ENCODE peak calls at places on chromosomes 16 and 17, in nine cellular contexts. One of them, this sample, is unnamed.

GRCh38 chr17:50165867-50166517 is at the start of gene SGCA:
- DNase-seq in NCI-H2081: no peak
- DNase-seq in stimulated activated CD8-positive, alpha-beta memory T cell treated with anti-CD3 and anti-CD28 coated beads, Interleukin-4, amount 100 ng/mL, for 1 hour: no peak
- DNase-seq in AG09319: no peak
- DNase-seq in EH: peak; percentile 33
- DNase-seq in RWPE1: no peak
- DNase-seq in MV-4-11: no peak
- DNase-seq in H7: no peak
- DNase-seq in HT1080: no peak
- DNase-seq in this sample: no peak

GRCh38 chr16:72278301-72278700 is 106.3 kb upstream of the PMFBP1 start:
- DNase-seq in NCI-H2081: no peak
- DNase-seq in stimulated activated CD8-positive, alpha-beta memory T cell treated with anti-CD3 and anti-CD28 coated beads, Interleukin-4, amount 100 ng/mL, for 1 hour: no peak
- DNase-seq in AG09319: no peak
- DNase-seq in EH: no peak
- DNase-seq in RWPE1: no peak
- DNase-seq in MV-4-11: no peak
- DNase-seq in H7: no peak
- DNase-seq in HT1080: no peak
- DNase-seq in this sample: no peak

GRCh38 chr17:49371178-49371834 is 9.3 kb upstream of the ZNF652 start:
- DNase-seq in NCI-H2081: no peak
- DNase-seq in stimulated activated CD8-positive, alpha-beta memory T cell treated with anti-CD3 and anti-CD28 coated beads, Interleukin-4, amount 100 ng/mL, for 1 hour: no peak
- DNase-seq in AG09319: no peak
- DNase-seq in EH: no peak
- DNase-seq in RWPE1: no peak
- DNase-seq in MV-4-11: no peak
- DNase-seq in H7: peak; percentile 87
- DNase-seq in HT1080: no peak
- DNase-seq in this sample: no peak

GRCh38 chr17:30961213-30962188 is 9.3 kb upstream of the RNF135 start:
- DNase-seq in NCI-H2081: no peak
- DNase-seq in stimulated activated CD8-positive, alpha-beta memory T cell treated with anti-CD3 and anti-CD28 coated beads, Interleukin-4, amount 100 ng/mL, for 1 hour: no peak
- DNase-seq in AG09319: no peak
- DNase-seq in EH: peak; percentile 57
- DNase-seq in RWPE1: no peak
- DNase-seq in MV-4-11: no peak
- DNase-seq in H7: peak; percentile 47
- DNase-seq in HT1080: peak; percentile 10
- DNase-seq in this sample: no peak

GRCh38 chr16:11354733-11355574 is 9.7 kb downstream of the RMI2 start:
- DNase-seq in NCI-H2081: no peak
- DNase-seq in stimulated activated CD8-positive, alpha-beta memory T cell treated with anti-CD3 and anti-CD28 coated beads, Interleukin-4, amount 100 ng/mL, for 1 hour: peak; percentile 46
- DNase-seq in AG09319: no peak
- DNase-seq in EH: peak; percentile 26
- DNase-seq in RWPE1: no peak
- DNase-seq in MV-4-11: peak; percentile 98
- DNase-seq in H7: no peak
- DNase-seq in HT1080: no peak
- DNase-seq in this sample: no peak

GRCh38 chr16:9428355-9429005 is 337.0 kb downstream of the HAPSTR1 start:
- DNase-seq in NCI-H2081: no peak
- DNase-seq in stimulated activated CD8-positive, alpha-beta memory T cell treated with anti-CD3 and anti-CD28 coated beads, Interleukin-4, amount 100 ng/mL, for 1 hour: no peak
- DNase-seq in AG09319: no peak
- DNase-seq in EH: no peak
- DNase-seq in RWPE1: no peak
- DNase-seq in MV-4-11: no peak
- DNase-seq in H7: peak; percentile 31
- DNase-seq in HT1080: no peak
- DNase-seq in this sample: no peak

GRCh38 chr17:8147141-8147804 is 4.9 kb downstream of the PER1 start:
- DNase-seq in NCI-H2081: no peak
- DNase-seq in stimulated activated CD8-positive, alpha-beta memory T cell treated with anti-CD3 and anti-CD28 coated beads, Interleukin-4, amount 100 ng/mL, for 1 hour: no peak
- DNase-seq in AG09319: no peak
- DNase-seq in EH: no peak
- DNase-seq in RWPE1: no peak
- DNase-seq in MV-4-11: no peak
- DNase-seq in H7: peak; percentile 29
- DNase-seq in HT1080: no peak
- DNase-seq in this sample: no peak

GRCh38 chr17:59355030-59355694 is 23.7 kb downstream of the YPEL2 start:
- DNase-seq in NCI-H2081: no peak
- DNase-seq in stimulated activated CD8-positive, alpha-beta memory T cell treated with anti-CD3 and anti-CD28 coated beads, Interleukin-4, amount 100 ng/mL, for 1 hour: no peak
- DNase-seq in AG09319: no peak
- DNase-seq in EH: no peak
- DNase-seq in RWPE1: no peak
- DNase-seq in MV-4-11: no peak
- DNase-seq in H7: no peak
- DNase-seq in HT1080: no peak
- DNase-seq in this sample: no peak

GRCh38 chr17:82118815-82119380 is 20.9 kb upstream of the FASN start:
- DNase-seq in NCI-H2081: no peak
- DNase-seq in stimulated activated CD8-positive, alpha-beta memory T cell treated with anti-CD3 and anti-CD28 coated beads, Interleukin-4, amount 100 ng/mL, for 1 hour: no peak
- DNase-seq in AG09319: no peak
- DNase-seq in EH: no peak
- DNase-seq in RWPE1: no peak
- DNase-seq in MV-4-11: no peak
- DNase-seq in H7: peak; percentile 69
- DNase-seq in HT1080: no peak
- DNase-seq in this sample: peak; percentile 100

GRCh38 chr16:46658925-46659324 is 30.1 kb downstream of the VPS35 start:
- DNase-seq in NCI-H2081: no peak
- DNase-seq in stimulated activated CD8-positive, alpha-beta memory T cell treated with anti-CD3 and anti-CD28 coated beads, Interleukin-4, amount 100 ng/mL, for 1 hour: no peak
- DNase-seq in AG09319: no peak
- DNase-seq in EH: peak; percentile 4
- DNase-seq in RWPE1: no peak
- DNase-seq in MV-4-11: peak; percentile 100
- DNase-seq in H7: no peak
- DNase-seq in HT1080: no peak
- DNase-seq in this sample: peak; percentile 19

GRCh38 chr17:48592592-48592991 is 987 bp downstream of the HOXB5 start:
- DNase-seq in NCI-H2081: no peak
- DNase-seq in stimulated activated CD8-positive, alpha-beta memory T cell treated with anti-CD3 and anti-CD28 coated beads, Interleukin-4, amount 100 ng/mL, for 1 hour: no peak
- DNase-seq in AG09319: no peak
- DNase-seq in EH: no peak
- DNase-seq in RWPE1: no peak
- DNase-seq in MV-4-11: no peak
- DNase-seq in H7: peak; percentile 70
- DNase-seq in HT1080: no peak
- DNase-seq in this sample: no peak

GRCh38 chr16:46980926-46981325 is 7.5 kb upstream of the DNAJA2 start:
- DNase-seq in NCI-H2081: no peak
- DNase-seq in stimulated activated CD8-positive, alpha-beta memory T cell treated with anti-CD3 and anti-CD28 coated beads, Interleukin-4, amount 100 ng/mL, for 1 hour: no peak
- DNase-seq in AG09319: no peak
- DNase-seq in EH: no peak
- DNase-seq in RWPE1: no peak
- DNase-seq in MV-4-11: peak; percentile 45
- DNase-seq in H7: no peak
- DNase-seq in HT1080: no peak
- DNase-seq in this sample: no peak

GRCh38 chr16:57537596-57538234 is 1.3 kb upstream of the CCDC102A start:
- DNase-seq in NCI-H2081: no peak
- DNase-seq in stimulated activated CD8-positive, alpha-beta memory T cell treated with anti-CD3 and anti-CD28 coated beads, Interleukin-4, amount 100 ng/mL, for 1 hour: no peak
- DNase-seq in AG09319: no peak
- DNase-seq in EH: no peak
- DNase-seq in RWPE1: no peak
- DNase-seq in MV-4-11: peak; percentile 83
- DNase-seq in H7: peak; percentile 17
- DNase-seq in HT1080: no peak
- DNase-seq in this sample: no peak

GRCh38 chr17:5815396-5815795 is 231.1 kb upstream of the NLRP1 start:
- DNase-seq in NCI-H2081: no peak
- DNase-seq in stimulated activated CD8-positive, alpha-beta memory T cell treated with anti-CD3 and anti-CD28 coated beads, Interleukin-4, amount 100 ng/mL, for 1 hour: no peak
- DNase-seq in AG09319: no peak
- DNase-seq in EH: no peak
- DNase-seq in RWPE1: no peak
- DNase-seq in MV-4-11: no peak
- DNase-seq in H7: no peak
- DNase-seq in HT1080: no peak
- DNase-seq in this sample: no peak

This sample was measured in SK-MEL-5.